ENCODE peak calls at places on chromosomes 6 and 20, in seven cellular contexts. One of them, this sample, is unnamed.

GRCh38 chr6:145814035-145814500 is 527 bp downstream of the FBXO30 start:
- DNase-seq in thoracic aorta: no peak
- DNase-seq in progenitor cell of endocrine pancreas: no peak
- DNase-seq in fibroblast of lung: peak
- DNase-seq in CD4-positive, alpha-beta T cell: no peak
- DNase-seq in adrenal gland: peak
- DNase-seq in heart left ventricle: no peak
- DNase-seq in this sample: no peak

GRCh38 chr20:58795923-58796245 is 54.8 kb downstream of the GNAS-AS1 start:
- DNase-seq in thoracic aorta: no peak
- DNase-seq in progenitor cell of endocrine pancreas: no peak
- DNase-seq in fibroblast of lung: no peak
- DNase-seq in CD4-positive, alpha-beta T cell: no peak
- DNase-seq in adrenal gland: no peak
- DNase-seq in heart left ventricle: no peak
- DNase-seq in this sample: no peak

GRCh38 chr6:84522135-84522535 is 242.3 kb downstream of the TBX18 start:
- DNase-seq in thoracic aorta: peak
- DNase-seq in progenitor cell of endocrine pancreas: no peak
- DNase-seq in fibroblast of lung: peak
- DNase-seq in CD4-positive, alpha-beta T cell: no peak
- DNase-seq in adrenal gland: peak
- DNase-seq in heart left ventricle: no peak
- DNase-seq in this sample: no peak

GRCh38 chr6:158761746-158762145 is 57.4 kb downstream of the EZR start:
- DNase-seq in thoracic aorta: no peak
- DNase-seq in progenitor cell of endocrine pancreas: no peak
- DNase-seq in fibroblast of lung: no peak
- DNase-seq in CD4-positive, alpha-beta T cell: no peak
- DNase-seq in adrenal gland: no peak
- DNase-seq in heart left ventricle: no peak
- DNase-seq in this sample: no peak

GRCh38 chr6:133254552-133255228 is 13.5 kb downstream of the EYA4 start:
- DNase-seq in thoracic aorta: no peak
- DNase-seq in progenitor cell of endocrine pancreas: no peak
- DNase-seq in fibroblast of lung: peak
- DNase-seq in CD4-positive, alpha-beta T cell: no peak
- DNase-seq in adrenal gland: no peak
- DNase-seq in heart left ventricle: no peak
- DNase-seq in this sample: peak

GRCh38 chr6:16777794-16778193 is 16.5 kb upstream of the ATXN1 start:
- DNase-seq in thoracic aorta: no peak
- DNase-seq in progenitor cell of endocrine pancreas: no peak
- DNase-seq in fibroblast of lung: no peak
- DNase-seq in CD4-positive, alpha-beta T cell: no peak
- DNase-seq in adrenal gland: no peak
- DNase-seq in heart left ventricle: no peak
- DNase-seq in this sample: no peak

GRCh38 chr20:11703119-11703518 is 214.6 kb upstream of the BTBD3 start:
- DNase-seq in thoracic aorta: no peak
- DNase-seq in progenitor cell of endocrine pancreas: no peak
- DNase-seq in fibroblast of lung: no peak
- DNase-seq in CD4-positive, alpha-beta T cell: no peak
- DNase-seq in adrenal gland: no peak
- DNase-seq in heart left ventricle: no peak
- DNase-seq in this sample: no peak

GRCh38 chr20:6767536-6768227 is at the start of gene BMP2:
- DNase-seq in thoracic aorta: no peak
- DNase-seq in progenitor cell of endocrine pancreas: peak
- DNase-seq in fibroblast of lung: peak
- DNase-seq in CD4-positive, alpha-beta T cell: no peak
- DNase-seq in adrenal gland: peak
- DNase-seq in heart left ventricle: peak
- DNase-seq in this sample: peak

GRCh38 chr6:151240861-151241642 is 1.3 kb downstream of the AKAP12 start:
- DNase-seq in thoracic aorta: no peak
- DNase-seq in progenitor cell of endocrine pancreas: peak
- DNase-seq in fibroblast of lung: peak
- DNase-seq in CD4-positive, alpha-beta T cell: no peak
- DNase-seq in adrenal gland: peak
- DNase-seq in heart left ventricle: peak
- DNase-seq in this sample: peak

GRCh38 chr6:82364087-82365010 is 732 bp downstream of the TPBG start:
- DNase-seq in thoracic aorta: peak
- DNase-seq in progenitor cell of endocrine pancreas: peak
- DNase-seq in fibroblast of lung: peak
- DNase-seq in CD4-positive, alpha-beta T cell: no peak
- DNase-seq in adrenal gland: no peak
- DNase-seq in heart left ventricle: peak
- DNase-seq in this sample: peak
- TF ChIP-seq CTCF in thoracic aorta: no peak
- TF ChIP-seq CTCF in progenitor cell of endocrine pancreas: no peak
- TF ChIP-seq CTCF in fibroblast of lung: no peak
- TF ChIP-seq CTCF in CD4-positive, alpha-beta T cell: no peak
- TF ChIP-seq CTCF in adrenal gland: no peak
- TF ChIP-seq CTCF in heart left ventricle: no peak
- TF ChIP-seq CTCF in this sample: no peak

DNA sequence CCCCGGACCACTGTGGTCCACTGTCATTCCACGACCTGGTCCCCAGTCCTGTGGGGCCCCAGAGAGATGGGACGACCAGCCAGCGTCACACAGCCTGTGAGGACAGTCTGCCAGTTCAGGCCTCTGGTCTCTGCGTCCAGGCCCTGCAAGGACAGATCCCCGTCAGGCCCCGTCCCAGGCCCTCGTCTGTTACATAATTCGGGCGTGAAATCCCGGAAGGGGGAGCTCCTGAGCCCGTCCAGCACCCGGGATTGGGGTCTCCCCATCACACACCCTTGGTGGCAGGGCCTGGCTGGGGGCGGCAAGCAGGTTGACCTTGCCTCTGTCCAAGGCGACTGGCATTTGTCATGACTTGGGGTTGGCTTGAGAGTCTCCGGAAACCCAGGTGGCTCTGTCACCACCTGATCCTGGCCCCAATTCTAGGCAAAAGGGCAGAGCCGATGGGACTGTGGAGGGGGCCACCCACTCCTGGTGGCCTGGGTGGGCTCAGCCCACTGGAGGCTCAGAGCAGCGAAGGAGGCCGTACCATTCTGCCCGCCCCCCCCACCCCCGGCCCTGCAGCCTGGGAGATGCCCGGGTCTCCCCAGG is 73.8 kb upstream of the GATA5 start:
- DNase-seq in thoracic aorta: no peak
- DNase-seq in progenitor cell of endocrine pancreas: no peak
- DNase-seq in fibroblast of lung: no peak
- DNase-seq in CD4-positive, alpha-beta T cell: no peak
- DNase-seq in adrenal gland: no peak
- DNase-seq in heart left ventricle: peak
- DNase-seq in this sample: no peak
- TF ChIP-seq CTCF in thoracic aorta: no peak
- TF ChIP-seq CTCF in progenitor cell of endocrine pancreas: no peak
- TF ChIP-seq CTCF in fibroblast of lung: no peak
- TF ChIP-seq CTCF in CD4-positive, alpha-beta T cell: no peak
- TF ChIP-seq CTCF in adrenal gland: no peak
- TF ChIP-seq CTCF in heart left ventricle: no peak
- TF ChIP-seq CTCF in this sample: no peak

GRCh38 chr6:168700880-168701279 is 259.9 kb downstream of the SMOC2 start:
- DNase-seq in thoracic aorta: no peak
- DNase-seq in progenitor cell of endocrine pancreas: no peak
- DNase-seq in fibroblast of lung: no peak
- DNase-seq in CD4-positive, alpha-beta T cell: no peak
- DNase-seq in adrenal gland: no peak
- DNase-seq in heart left ventricle: no peak
- DNase-seq in this sample: no peak
- TF ChIP-seq CTCF in thoracic aorta: no peak
- TF ChIP-seq CTCF in progenitor cell of endocrine pancreas: no peak
- TF ChIP-seq CTCF in fibroblast of lung: no peak
- TF ChIP-seq CTCF in CD4-positive, alpha-beta T cell: no peak
- TF ChIP-seq CTCF in adrenal gland: no peak
- TF ChIP-seq CTCF in heart left ventricle: no peak
- TF ChIP-seq CTCF in this sample: no peak

GRCh38 chr6:4858194-4859028 is 82.2 kb downstream of the CDYL start:
- DNase-seq in thoracic aorta: no peak
- DNase-seq in progenitor cell of endocrine pancreas: no peak
- DNase-seq in fibroblast of lung: no peak
- DNase-seq in CD4-positive, alpha-beta T cell: no peak
- DNase-seq in adrenal gland: no peak
- DNase-seq in heart left ventricle: no peak
- DNase-seq in this sample: no peak
- TF ChIP-seq CTCF in thoracic aorta: no peak
- TF ChIP-seq CTCF in progenitor cell of endocrine pancreas: no peak
- TF ChIP-seq CTCF in fibroblast of lung: no peak
- TF ChIP-seq CTCF in CD4-positive, alpha-beta T cell: no peak
- TF ChIP-seq CTCF in adrenal gland: no peak
- TF ChIP-seq CTCF in heart left ventricle: no peak
- TF ChIP-seq CTCF in this sample: no peak

GRCh38 chr6:164690241-164690640 is 619.2 kb downstream of the C6orf118 start:
- DNase-seq in thoracic aorta: no peak
- DNase-seq in progenitor cell of endocrine pancreas: no peak
- DNase-seq in fibroblast of lung: peak
- DNase-seq in CD4-positive, alpha-beta T cell: no peak
- DNase-seq in adrenal gland: no peak
- DNase-seq in heart left ventricle: no peak
- DNase-seq in this sample: no peak
- TF ChIP-seq CTCF in thoracic aorta: no peak
- TF ChIP-seq CTCF in progenitor cell of endocrine pancreas: no peak
- TF ChIP-seq CTCF in fibroblast of lung: no peak
- TF ChIP-seq CTCF in CD4-positive, alpha-beta T cell: no peak
- TF ChIP-seq CTCF in adrenal gland: no peak
- TF ChIP-seq CTCF in heart left ventricle: no peak
- TF ChIP-seq CTCF in this sample: no peak

GRCh38 chr6:69868252-69868804 is 2.0 kb downstream of the COL19A1 start:
- DNase-seq in thoracic aorta: no peak
- DNase-seq in progenitor cell of endocrine pancreas: no peak
- DNase-seq in fibroblast of lung: no peak
- DNase-seq in CD4-positive, alpha-beta T cell: no peak
- DNase-seq in adrenal gland: no peak
- DNase-seq in heart left ventricle: no peak
- DNase-seq in this sample: no peak
- TF ChIP-seq CTCF in thoracic aorta: no peak
- TF ChIP-seq CTCF in progenitor cell of endocrine pancreas: no peak
- TF ChIP-seq CTCF in fibroblast of lung: no peak
- TF ChIP-seq CTCF in CD4-positive, alpha-beta T cell: no peak
- TF ChIP-seq CTCF in adrenal gland: no peak
- TF ChIP-seq CTCF in heart left ventricle: no peak
- TF ChIP-seq CTCF in this sample: no peak

This sample was measured in cardiac muscle cell.